ENCODE peak calls at places on chromosomes 16 and 17, in seven cellular contexts. M, L, Q, P, F, G and O are unnamed samples.

GRCh38 chr17:81851423-81851822 is 8.9 kb downstream of the P4HB start:
- DNase-seq in M (no peak), G (no peak), L (no peak), F (no peak), Q (no peak), P (no peak), O (no peak)

GRCh38 chr16:83965444-83966152 is 2.4 kb upstream of the NECAB2 start:
- DNase-seq in Q (no peak), M (no peak), F (peak), P (no peak), L (no peak), G (no peak), O (no peak)

GRCh38 chr17:59151007-59151406 is 4.0 kb downstream of the SKA2 start:
- DNase-seq in Q (no peak), L (peak), P (no peak), M (no peak), F (no peak), G (no peak), O (no peak)

GRCh38 chr16:2436110-2436509 is 6.9 kb downstream of the CCNF start:
- DNase-seq in Q (no peak), F (no peak), P (no peak), M (no peak), G (no peak), L (no peak), O (no peak)

GRCh38 chr16:6611535-6611934 is 721.1 kb upstream of the RBFOX1 start:
- DNase-seq in M (peak), F (no peak), G (no peak), P (no peak), Q (no peak), L (no peak), O (no peak)

GRCh38 chr17:9230346-9230745 is 209.0 kb downstream of the NTN1 start:
- DNase-seq in Q (no peak), M (peak), F (no peak), L (no peak), G (no peak), P (no peak), O (no peak)

GRCh38 chr17:32927724-32928526 is at the start of gene TMEM98:
- DNase-seq in P (no peak), L (no peak), Q (no peak), F (peak), M (peak), G (no peak), O (peak)

GRCh38 chr17:30584810-30585209 is 107.6 kb downstream of the GOSR1 start:
- DNase-seq in P (no peak), M (no peak), G (no peak), F (no peak), Q (no peak), L (no peak), O (no peak)

GRCh38 chr17:58679263-58680037 is 12.4 kb downstream of the TEX14 start:
- DNase-seq in M (peak), G (peak), P (no peak), F (no peak), Q (no peak), L (peak), O (no peak)

GRCh38 chr16:22358000-22358399 is 16.4 kb downstream of the CDR2 start:
- DNase-seq in L (no peak), Q (no peak), M (no peak), G (no peak), F (no peak), P (no peak), O (no peak)

GRCh38 chr17:55484575-55484974 is 26.7 kb downstream of the SMIM36 start:
- DNase-seq in P (no peak), L (no peak), Q (no peak), G (no peak), M (no peak), F (no peak), O (no peak)